ENCODE peak calls at places on chromosomes 7 and 10, in ten cellular contexts. P is GM23338, K is HL-60, S is GM12878, C is SK-N-SH, M is breast epithelium, A is HepG2, L is K562, F is sigmoid colon, T is H1. J is an unnamed sample.

GRCh38 chr7:137667633-137668387 is 179.0 kb downstream of the DGKI start:
- DNase-seq in P (no peak), K (no peak), S (no peak), C (no peak), M (no peak), A (no peak), L (no peak), F (no peak), T (no peak), J (no peak)

GRCh38 chr7:43781726-43782607 is 23.5 kb downstream of the BLVRA start:
- DNase-seq in P (no peak), K (peak), S (no peak), C (peak), M (no peak), A (peak), L (no peak), F (peak), T (no peak), J (no peak)

GRCh38 chr10:14879055-14879800 is 562 bp downstream of the SUV39H2 start:
- DNase-seq in P (peak), K (peak), S (no peak), C (no peak), M (no peak), A (peak), L (no peak), F (no peak), T (no peak), J (peak)

GRCh38 chr7:155587486-155587885 is 41.1 kb upstream of the CNPY1 start:
- DNase-seq in P (no peak), K (no peak), S (no peak), C (no peak), M (no peak), A (no peak), L (no peak), F (no peak), T (no peak), J (no peak)

GRCh38 chr7:460374-461117 is 59.1 kb downstream of the PDGFA start:
- DNase-seq in P (no peak), K (no peak), S (no peak), C (no peak), M (no peak), A (peak), L (no peak), F (no peak), T (peak), J (no peak)

GRCh38 chr7:71694678-71695077 is 562.7 kb downstream of the GALNT17 start:
- DNase-seq in P (no peak), K (no peak), S (no peak), C (no peak), M (no peak), A (no peak), L (no peak), F (no peak), T (no peak), J (no peak)

GRCh38 chr7:10257438-10257837 is 716.2 kb upstream of the PHF14 start:
- DNase-seq in P (no peak), K (no peak), S (no peak), C (no peak), M (no peak), A (no peak), L (no peak), F (no peak), T (no peak), J (no peak)

GRCh38 chr10:129131439-129132122 is 335.5 kb upstream of the MGMT start:
- DNase-seq in P (no peak), K (no peak), S (no peak), C (no peak), M (no peak), A (no peak), L (no peak), F (no peak), T (no peak), J (no peak)

GRCh38 chr7:150325901-150326300 is 2.6 kb upstream of the ACTR3C start:
- DNase-seq in P (no peak), K (no peak), S (no peak), C (no peak), M (no peak), A (no peak), L (no peak), F (no peak), T (no peak), J (no peak)

GRCh38 chr10:102419561-102420442 is 834 bp upstream of the FBXL15 start:
- DNase-seq in P (peak), K (peak), S (no peak), C (peak), M (no peak), A (peak), L (peak), F (no peak), T (peak), J (peak)

GRCh38 chr7:117951711-117952280 is 78.6 kb upstream of the CTTNBP2 start:
- DNase-seq in P (no peak), K (no peak), S (no peak), C (no peak), M (no peak), A (no peak), L (no peak), F (no peak), T (no peak), J (no peak)
- TF ChIP-seq POLR2AphosphoS5 in P (no peak), K (no peak), S (no peak), C (no peak), M (no peak), A (no peak), L (no peak), F (no peak), T (no peak), J (no peak)

DNA sequence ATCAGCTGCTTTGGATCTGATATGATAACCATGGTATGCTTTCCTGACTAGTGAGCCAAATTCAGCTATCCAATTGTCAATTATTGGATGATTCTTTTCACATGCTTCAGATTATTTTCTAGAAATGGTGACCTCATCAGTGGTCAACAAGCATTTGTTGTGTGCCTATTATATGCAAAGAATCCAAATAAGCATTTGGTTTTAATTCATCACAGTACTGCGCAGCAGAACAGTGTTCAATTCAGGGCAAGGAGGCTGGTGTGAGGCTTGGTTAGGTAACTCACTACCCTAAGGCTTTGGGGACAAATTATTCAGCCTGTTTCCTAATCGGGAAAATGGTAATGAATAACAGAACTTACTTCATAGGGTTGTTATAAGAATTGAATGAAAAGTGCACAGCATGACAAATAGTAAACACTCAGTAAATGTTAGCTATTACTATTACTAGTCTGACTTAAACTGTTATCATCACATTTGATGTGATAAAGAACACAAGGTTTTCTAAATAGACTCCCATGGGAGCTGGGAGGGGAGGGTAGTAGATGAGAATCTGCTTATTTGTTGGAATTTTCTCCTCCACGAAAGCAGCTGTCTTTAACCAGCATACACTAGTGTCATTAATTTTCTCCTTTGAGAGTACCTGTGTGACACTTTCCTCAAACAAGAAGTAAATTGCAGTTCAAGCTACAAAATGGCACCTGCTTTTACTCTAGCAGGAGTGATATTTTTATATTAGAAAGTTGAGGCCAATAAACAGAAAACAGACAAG is 200.3 kb downstream of the SKAP2 start:
- DNase-seq in P (no peak), K (no peak), S (no peak), C (no peak), M (no peak), A (no peak), L (no peak), F (no peak), T (no peak), J (no peak)
- TF ChIP-seq POLR2AphosphoS5 in P (no peak), K (no peak), S (no peak), C (no peak), M (no peak), A (no peak), L (no peak), F (no peak), T (no peak), J (no peak)

DNA sequence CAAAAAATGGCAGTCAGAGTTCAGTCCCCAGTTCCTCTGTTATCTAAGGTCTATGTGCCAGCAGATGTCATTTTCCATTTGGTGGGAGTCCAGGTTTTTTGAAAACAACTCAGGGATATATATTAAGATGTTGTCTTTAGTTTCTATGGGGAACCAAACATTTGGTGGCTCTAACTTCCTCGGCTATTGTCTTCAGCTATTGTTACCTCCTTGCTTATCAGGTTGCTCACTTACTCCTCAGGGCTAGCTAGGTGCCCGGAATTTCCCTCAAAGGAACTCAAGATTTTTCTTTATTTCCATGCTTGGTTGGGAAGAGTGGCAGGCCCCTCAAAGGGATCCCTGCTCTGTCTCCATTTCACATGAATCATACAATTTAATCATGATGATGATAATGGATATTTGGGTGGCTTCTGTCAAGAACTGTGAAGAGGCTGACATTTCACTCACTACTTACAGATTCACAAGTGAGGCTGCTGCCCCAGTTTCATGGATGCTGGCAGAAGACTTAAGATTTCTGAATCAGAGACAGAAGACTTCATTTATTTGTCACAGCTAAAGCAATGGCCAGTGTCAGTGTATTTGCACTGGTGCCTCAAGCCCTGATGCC is 182.8 kb downstream of the PKD1L1 start:
- DNase-seq in P (no peak), K (no peak), S (no peak), C (no peak), M (no peak), A (no peak), L (no peak), F (no peak), T (no peak), J (no peak)
- TF ChIP-seq POLR2AphosphoS5 in P (no peak), K (no peak), S (no peak), C (no peak), M (no peak), A (no peak), L (no peak), F (no peak), T (no peak), J (no peak)

GRCh38 chr10:32943395-32943794 is 14.6 kb downstream of the ITGB1 start:
- DNase-seq in P (no peak), K (no peak), S (no peak), C (no peak), M (no peak), A (no peak), L (no peak), F (no peak), T (no peak), J (no peak)

GRCh38 chr10:32946108-32946507 is 11.9 kb downstream of the ITGB1 start:
- DNase-seq in P (no peak), K (no peak), S (no peak), C (no peak), M (no peak), A (no peak), L (no peak), F (no peak), T (no peak), J (no peak)

GRCh38 chr10:32942081-32942480 is 15.9 kb downstream of the ITGB1 start:
- DNase-seq in P (no peak), K (no peak), S (no peak), C (no peak), M (no peak), A (no peak), L (no peak), F (no peak), T (no peak), J (no peak)

GRCh38 chr10:32941357-32941756 is 16.7 kb downstream of the ITGB1 start:
- DNase-seq in P (no peak), K (no peak), S (no peak), C (no peak), M (no peak), A (no peak), L (no peak), F (no peak), T (no peak), J (no peak)

GRCh38 chr10:32943854-32944661 is 14.0 kb downstream of the ITGB1 start:
- DNase-seq in P (peak), K (no peak), S (no peak), C (no peak), M (no peak), A (peak), L (peak), F (peak), T (peak), J (no peak)
- TF ChIP-seq POLR2AphosphoS5 in P (no peak), K (no peak), S (no peak), C (no peak), M (no peak), A (peak), L (no peak), F (no peak), T (no peak), J (no peak)

GRCh38 chr10:44978570-44979280 is at the start of gene DEPP1:
- DNase-seq in P (peak), K (no peak), S (no peak), C (peak), M (peak), A (peak), L (peak), F (peak), T (peak), J (peak)

GRCh38 chr10:44976352-44977198 is 2.0 kb downstream of the DEPP1 start:
- DNase-seq in P (no peak), K (no peak), S (no peak), C (no peak), M (no peak), A (no peak), L (no peak), F (peak), T (no peak), J (no peak)

GRCh38 chr10:44975487-44976331 is 2.9 kb downstream of the DEPP1 start:
- DNase-seq in P (peak), K (peak), S (no peak), C (no peak), M (no peak), A (peak), L (no peak), F (peak), T (peak), J (no peak)

GRCh38 chr10:44978213-44978569 is 418 bp downstream of the DEPP1 start:
- DNase-seq in P (no peak), K (no peak), S (no peak), C (no peak), M (no peak), A (no peak), L (no peak), F (peak), T (no peak), J (no peak)

DNA sequence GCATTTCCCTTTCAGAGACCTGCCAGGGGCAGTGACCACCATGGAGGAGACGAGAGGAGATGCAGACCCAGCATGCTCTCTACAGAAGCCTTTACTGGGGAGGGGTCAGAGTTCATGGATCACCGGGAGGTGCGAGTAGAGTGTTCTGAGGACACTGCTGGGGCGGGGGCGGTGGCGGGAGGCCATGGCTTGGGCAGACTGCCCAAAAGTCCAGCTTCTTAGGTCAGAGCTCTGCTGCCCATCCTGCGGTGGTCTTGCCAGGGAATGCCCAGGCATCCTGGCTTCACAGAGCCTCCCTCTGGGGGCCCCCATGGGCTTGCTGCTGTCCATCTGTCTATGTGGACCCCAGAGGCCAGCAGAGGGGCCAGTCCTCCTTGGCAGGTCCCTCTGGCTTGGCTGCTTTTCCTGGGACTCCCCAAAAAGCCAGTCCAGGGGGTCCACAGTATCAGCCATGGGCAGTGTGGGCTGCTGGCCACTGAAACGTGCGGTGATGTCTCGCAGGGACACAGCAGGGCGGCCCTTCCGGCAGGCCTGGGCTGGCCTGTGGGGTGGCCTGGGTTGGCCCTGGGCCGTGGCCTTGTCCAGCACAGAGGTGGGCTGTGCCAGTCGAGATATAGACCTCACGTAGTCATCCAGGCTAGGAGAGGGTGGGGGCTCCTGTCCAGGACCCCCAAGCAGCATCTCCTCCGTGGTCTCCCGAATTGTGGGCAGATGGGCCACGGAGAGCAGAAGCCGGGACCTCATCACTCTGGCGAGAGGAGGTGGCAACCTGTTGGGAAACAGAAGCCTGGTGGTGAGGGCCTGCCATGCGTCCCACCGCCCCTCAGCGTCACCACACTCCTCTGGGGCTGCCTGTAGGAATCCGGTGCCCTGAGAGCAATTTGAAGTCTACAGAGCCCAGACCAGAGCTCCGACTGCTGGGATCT is 1.1 kb downstream of the DEPP1 start:
- DNase-seq in P (no peak), K (no peak), S (no peak), C (no peak), M (no peak), A (no peak), L (no peak), F (peak), T (no peak), J (no peak)
- TF ChIP-seq POLR2AphosphoS5 in P (no peak), K (no peak), S (no peak), C (no peak), M (no peak), A (peak), L (no peak), F (peak), T (no peak), J (no peak)

DNA sequence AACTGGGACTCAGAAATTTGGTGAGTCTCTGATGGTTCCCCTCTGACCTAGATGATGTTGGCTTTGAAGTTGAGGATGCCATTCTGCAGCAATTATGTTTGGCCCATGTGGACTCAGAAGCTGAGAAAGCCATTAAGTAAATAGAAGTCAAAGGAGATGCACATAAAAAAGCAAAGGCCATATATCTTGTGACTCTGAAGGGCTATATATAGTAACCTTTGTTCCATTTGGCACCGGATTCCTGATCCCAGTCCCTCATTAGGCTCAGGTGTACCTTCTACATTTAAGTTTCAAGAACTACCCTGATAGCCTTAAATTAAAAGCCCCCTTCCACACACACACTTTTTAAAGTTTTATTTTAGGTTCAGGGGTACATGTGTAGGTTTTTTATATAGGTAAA is 50.0 kb upstream of the PDK4 start:
- DNase-seq in P (no peak), K (no peak), S (no peak), C (no peak), M (no peak), A (no peak), L (no peak), F (no peak), T (no peak), J (no peak)
- TF ChIP-seq POLR2AphosphoS5 in P (no peak), K (no peak), S (no peak), C (no peak), M (no peak), A (no peak), L (no peak), F (no peak), T (no peak), J (no peak)

DNA sequence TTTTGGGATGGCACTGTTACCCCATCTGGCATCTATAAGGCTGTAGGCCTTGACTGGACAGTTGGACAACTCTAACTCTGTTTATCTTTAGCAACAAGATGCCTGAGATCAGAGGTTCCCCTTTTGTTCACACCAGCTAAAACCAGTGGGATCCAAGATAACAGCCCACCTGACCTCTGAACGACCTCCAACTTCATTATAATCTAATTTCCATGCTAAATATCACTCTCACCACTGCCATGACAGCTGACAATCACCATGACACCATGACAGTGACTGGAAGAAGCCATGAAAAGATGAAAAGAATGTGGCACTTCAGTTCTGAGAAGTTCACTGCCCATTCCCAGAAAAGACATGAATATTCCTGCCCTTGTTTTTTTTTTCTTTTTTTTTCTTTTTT is 281.4 kb upstream of the TAC1 start:
- DNase-seq in P (no peak), K (no peak), S (no peak), C (no peak), M (no peak), A (no peak), L (peak), F (no peak), T (no peak), J (no peak)
- TF ChIP-seq POLR2AphosphoS5 in P (no peak), K (no peak), S (no peak), C (no peak), M (no peak), A (no peak), L (peak), F (no peak), T (no peak), J (no peak)